ENCODE peak calls at places on chromosomes 3 and 15, in six cellular contexts. One of them, this sample, is unnamed.

GRCh38 chr3:119769394-119770149 is 12.3 kb upstream of the NR1I2 start:
- DNase-seq in activated T-cell treated with anti-CD3 and anti-CD28 coated beads, Interleukin-2, amount 50 U/mL, for 48 hours: no peak
- DNase-seq in HCT116: no peak
- DNase-seq in stimulated activated naive CD8-positive, alpha-beta T cell treated with anti-CD3 and anti-CD28 coated beads, Interleukin-15, amount 100 ng/mL, for 72 hours: no peak
- DNase-seq in RWPE1: no peak
- DNase-seq in AG20443: peak
- DNase-seq in this sample: no peak

GRCh38 chr15:35885870-35886269 is 339.9 kb upstream of the DPH6 start:
- DNase-seq in activated T-cell treated with anti-CD3 and anti-CD28 coated beads, Interleukin-2, amount 50 U/mL, for 48 hours: no peak
- DNase-seq in HCT116: no peak
- DNase-seq in stimulated activated naive CD8-positive, alpha-beta T cell treated with anti-CD3 and anti-CD28 coated beads, Interleukin-15, amount 100 ng/mL, for 72 hours: no peak
- DNase-seq in RWPE1: peak
- DNase-seq in AG20443: no peak
- DNase-seq in this sample: no peak

GRCh38 chr15:89587955-89588354 is 12.7 kb downstream of the TICRR start:
- DNase-seq in activated T-cell treated with anti-CD3 and anti-CD28 coated beads, Interleukin-2, amount 50 U/mL, for 48 hours: no peak
- DNase-seq in HCT116: no peak
- DNase-seq in stimulated activated naive CD8-positive, alpha-beta T cell treated with anti-CD3 and anti-CD28 coated beads, Interleukin-15, amount 100 ng/mL, for 72 hours: no peak
- DNase-seq in RWPE1: peak
- DNase-seq in AG20443: peak
- DNase-seq in this sample: no peak

GRCh38 chr15:70715840-70716510 is 47.4 kb downstream of the UACA start:
- DNase-seq in activated T-cell treated with anti-CD3 and anti-CD28 coated beads, Interleukin-2, amount 50 U/mL, for 48 hours: no peak
- DNase-seq in HCT116: no peak
- DNase-seq in stimulated activated naive CD8-positive, alpha-beta T cell treated with anti-CD3 and anti-CD28 coated beads, Interleukin-15, amount 100 ng/mL, for 72 hours: no peak
- DNase-seq in RWPE1: no peak
- DNase-seq in AG20443: no peak
- DNase-seq in this sample: no peak

GRCh38 chr3:21163961-21164360 is 587.0 kb downstream of the ZNF385D start:
- DNase-seq in activated T-cell treated with anti-CD3 and anti-CD28 coated beads, Interleukin-2, amount 50 U/mL, for 48 hours: no peak
- DNase-seq in HCT116: no peak
- DNase-seq in stimulated activated naive CD8-positive, alpha-beta T cell treated with anti-CD3 and anti-CD28 coated beads, Interleukin-15, amount 100 ng/mL, for 72 hours: no peak
- DNase-seq in RWPE1: no peak
- DNase-seq in AG20443: no peak
- DNase-seq in this sample: no peak

GRCh38 chr3:122105626-122106025 is 50.5 kb downstream of the CD86 start:
- DNase-seq in activated T-cell treated with anti-CD3 and anti-CD28 coated beads, Interleukin-2, amount 50 U/mL, for 48 hours: no peak
- DNase-seq in HCT116: no peak
- DNase-seq in stimulated activated naive CD8-positive, alpha-beta T cell treated with anti-CD3 and anti-CD28 coated beads, Interleukin-15, amount 100 ng/mL, for 72 hours: no peak
- DNase-seq in RWPE1: no peak
- DNase-seq in AG20443: peak
- DNase-seq in this sample: no peak

GRCh38 chr3:117887031-117887430 is 1147.6 kb downstream of the IGSF11 start:
- DNase-seq in activated T-cell treated with anti-CD3 and anti-CD28 coated beads, Interleukin-2, amount 50 U/mL, for 48 hours: no peak
- DNase-seq in HCT116: no peak
- DNase-seq in stimulated activated naive CD8-positive, alpha-beta T cell treated with anti-CD3 and anti-CD28 coated beads, Interleukin-15, amount 100 ng/mL, for 72 hours: no peak
- DNase-seq in RWPE1: no peak
- DNase-seq in AG20443: no peak
- DNase-seq in this sample: no peak

GRCh38 chr15:81106560-81106959 is 27.5 kb upstream of the CFAP161 start:
- DNase-seq in activated T-cell treated with anti-CD3 and anti-CD28 coated beads, Interleukin-2, amount 50 U/mL, for 48 hours: peak
- DNase-seq in HCT116: peak
- DNase-seq in stimulated activated naive CD8-positive, alpha-beta T cell treated with anti-CD3 and anti-CD28 coated beads, Interleukin-15, amount 100 ng/mL, for 72 hours: peak
- DNase-seq in RWPE1: peak
- DNase-seq in AG20443: peak
- DNase-seq in this sample: peak

GRCh38 chr3:65112751-65113300 is 425.0 kb upstream of the ADAMTS9 start:
- DNase-seq in activated T-cell treated with anti-CD3 and anti-CD28 coated beads, Interleukin-2, amount 50 U/mL, for 48 hours: no peak
- DNase-seq in HCT116: no peak
- DNase-seq in stimulated activated naive CD8-positive, alpha-beta T cell treated with anti-CD3 and anti-CD28 coated beads, Interleukin-15, amount 100 ng/mL, for 72 hours: no peak
- DNase-seq in RWPE1: no peak
- DNase-seq in AG20443: no peak
- DNase-seq in this sample: no peak

GRCh38 chr3:45555154-45555591 is 39.4 kb upstream of the LIMD1 start:
- DNase-seq in activated T-cell treated with anti-CD3 and anti-CD28 coated beads, Interleukin-2, amount 50 U/mL, for 48 hours: no peak
- DNase-seq in HCT116: no peak
- DNase-seq in stimulated activated naive CD8-positive, alpha-beta T cell treated with anti-CD3 and anti-CD28 coated beads, Interleukin-15, amount 100 ng/mL, for 72 hours: no peak
- DNase-seq in RWPE1: no peak
- DNase-seq in AG20443: no peak
- DNase-seq in this sample: no peak

GRCh38 chr15:58549013-58549779 is 117.4 kb downstream of the LIPC start:
- DNase-seq in activated T-cell treated with anti-CD3 and anti-CD28 coated beads, Interleukin-2, amount 50 U/mL, for 48 hours: no peak
- DNase-seq in HCT116: no peak
- DNase-seq in stimulated activated naive CD8-positive, alpha-beta T cell treated with anti-CD3 and anti-CD28 coated beads, Interleukin-15, amount 100 ng/mL, for 72 hours: no peak
- DNase-seq in RWPE1: no peak
- DNase-seq in AG20443: no peak
- DNase-seq in this sample: no peak

GRCh38 chr15:61501815-61502214 is 272.7 kb upstream of the RORA start:
- DNase-seq in activated T-cell treated with anti-CD3 and anti-CD28 coated beads, Interleukin-2, amount 50 U/mL, for 48 hours: no peak
- DNase-seq in HCT116: no peak
- DNase-seq in stimulated activated naive CD8-positive, alpha-beta T cell treated with anti-CD3 and anti-CD28 coated beads, Interleukin-15, amount 100 ng/mL, for 72 hours: no peak
- DNase-seq in RWPE1: no peak
- DNase-seq in AG20443: no peak
- DNase-seq in this sample: no peak

GRCh38 chr3:122975924-122976293 is 51.7 kb downstream of the SEMA5B start:
- DNase-seq in activated T-cell treated with anti-CD3 and anti-CD28 coated beads, Interleukin-2, amount 50 U/mL, for 48 hours: peak
- DNase-seq in HCT116: no peak
- DNase-seq in stimulated activated naive CD8-positive, alpha-beta T cell treated with anti-CD3 and anti-CD28 coated beads, Interleukin-15, amount 100 ng/mL, for 72 hours: no peak
- DNase-seq in RWPE1: no peak
- DNase-seq in AG20443: no peak
- DNase-seq in this sample: peak

GRCh38 chr15:81809543-81809942 is 236.3 kb downstream of the MEX3B start:
- DNase-seq in activated T-cell treated with anti-CD3 and anti-CD28 coated beads, Interleukin-2, amount 50 U/mL, for 48 hours: peak
- DNase-seq in HCT116: peak
- DNase-seq in stimulated activated naive CD8-positive, alpha-beta T cell treated with anti-CD3 and anti-CD28 coated beads, Interleukin-15, amount 100 ng/mL, for 72 hours: peak
- DNase-seq in RWPE1: peak
- DNase-seq in AG20443: no peak
- DNase-seq in this sample: no peak

GRCh38 chr3:151859905-151860304 is 13.5 kb upstream of the SUCNR1 start:
- DNase-seq in activated T-cell treated with anti-CD3 and anti-CD28 coated beads, Interleukin-2, amount 50 U/mL, for 48 hours: no peak
- DNase-seq in HCT116: no peak
- DNase-seq in stimulated activated naive CD8-positive, alpha-beta T cell treated with anti-CD3 and anti-CD28 coated beads, Interleukin-15, amount 100 ng/mL, for 72 hours: no peak
- DNase-seq in RWPE1: no peak
- DNase-seq in AG20443: no peak
- DNase-seq in this sample: no peak

GRCh38 chr3:188202358-188203138 is 48.6 kb downstream of the LPP start:
- DNase-seq in activated T-cell treated with anti-CD3 and anti-CD28 coated beads, Interleukin-2, amount 50 U/mL, for 48 hours: peak
- DNase-seq in HCT116: peak
- DNase-seq in stimulated activated naive CD8-positive, alpha-beta T cell treated with anti-CD3 and anti-CD28 coated beads, Interleukin-15, amount 100 ng/mL, for 72 hours: no peak
- DNase-seq in RWPE1: no peak
- DNase-seq in AG20443: no peak
- DNase-seq in this sample: peak

GRCh38 chr3:184361932-184362667 is 590 bp downstream of the POLR2H start:
- DNase-seq in activated T-cell treated with anti-CD3 and anti-CD28 coated beads, Interleukin-2, amount 50 U/mL, for 48 hours: peak
- DNase-seq in HCT116: peak
- DNase-seq in stimulated activated naive CD8-positive, alpha-beta T cell treated with anti-CD3 and anti-CD28 coated beads, Interleukin-15, amount 100 ng/mL, for 72 hours: peak
- DNase-seq in RWPE1: peak
- DNase-seq in AG20443: peak
- DNase-seq in this sample: peak

GRCh38 chr3:13077431-13078157 is 4.4 kb upstream of the IQSEC1 start:
- DNase-seq in activated T-cell treated with anti-CD3 and anti-CD28 coated beads, Interleukin-2, amount 50 U/mL, for 48 hours: no peak
- DNase-seq in HCT116: no peak
- DNase-seq in stimulated activated naive CD8-positive, alpha-beta T cell treated with anti-CD3 and anti-CD28 coated beads, Interleukin-15, amount 100 ng/mL, for 72 hours: no peak
- DNase-seq in RWPE1: no peak
- DNase-seq in AG20443: peak
- DNase-seq in this sample: no peak

GRCh38 chr15:93017521-93017920 is 71.5 kb downstream of the RGMA start:
- DNase-seq in activated T-cell treated with anti-CD3 and anti-CD28 coated beads, Interleukin-2, amount 50 U/mL, for 48 hours: no peak
- DNase-seq in HCT116: no peak
- DNase-seq in stimulated activated naive CD8-positive, alpha-beta T cell treated with anti-CD3 and anti-CD28 coated beads, Interleukin-15, amount 100 ng/mL, for 72 hours: no peak
- DNase-seq in RWPE1: no peak
- DNase-seq in AG20443: no peak
- DNase-seq in this sample: no peak

GRCh38 chr15:31474059-31474868 is 147.6 kb downstream of the KLF13 start:
- DNase-seq in activated T-cell treated with anti-CD3 and anti-CD28 coated beads, Interleukin-2, amount 50 U/mL, for 48 hours: no peak
- DNase-seq in HCT116: no peak
- DNase-seq in stimulated activated naive CD8-positive, alpha-beta T cell treated with anti-CD3 and anti-CD28 coated beads, Interleukin-15, amount 100 ng/mL, for 72 hours: no peak
- DNase-seq in RWPE1: no peak
- DNase-seq in AG20443: no peak
- DNase-seq in this sample: no peak

GRCh38 chr3:197183582-197183981 is 114.8 kb downstream of the DLG1 start:
- DNase-seq in activated T-cell treated with anti-CD3 and anti-CD28 coated beads, Interleukin-2, amount 50 U/mL, for 48 hours: no peak
- DNase-seq in HCT116: no peak
- DNase-seq in stimulated activated naive CD8-positive, alpha-beta T cell treated with anti-CD3 and anti-CD28 coated beads, Interleukin-15, amount 100 ng/mL, for 72 hours: no peak
- DNase-seq in RWPE1: no peak
- DNase-seq in AG20443: no peak
- DNase-seq in this sample: no peak

GRCh38 chr3:196150481-196150880 is 60.7 kb downstream of the ZDHHC19 start:
- DNase-seq in activated T-cell treated with anti-CD3 and anti-CD28 coated beads, Interleukin-2, amount 50 U/mL, for 48 hours: no peak
- DNase-seq in HCT116: no peak
- DNase-seq in stimulated activated naive CD8-positive, alpha-beta T cell treated with anti-CD3 and anti-CD28 coated beads, Interleukin-15, amount 100 ng/mL, for 72 hours: no peak
- DNase-seq in RWPE1: no peak
- DNase-seq in AG20443: no peak
- DNase-seq in this sample: no peak

GRCh38 chr3:106114848-106115247 is 246.0 kb upstream of the CBLB start:
- DNase-seq in activated T-cell treated with anti-CD3 and anti-CD28 coated beads, Interleukin-2, amount 50 U/mL, for 48 hours: no peak
- DNase-seq in HCT116: no peak
- DNase-seq in stimulated activated naive CD8-positive, alpha-beta T cell treated with anti-CD3 and anti-CD28 coated beads, Interleukin-15, amount 100 ng/mL, for 72 hours: no peak
- DNase-seq in RWPE1: no peak
- DNase-seq in AG20443: peak
- DNase-seq in this sample: no peak

GRCh38 chr15:82624008-82624407 is 23.2 kb downstream of the CPEB1 start:
- DNase-seq in activated T-cell treated with anti-CD3 and anti-CD28 coated beads, Interleukin-2, amount 50 U/mL, for 48 hours: no peak
- DNase-seq in HCT116: no peak
- DNase-seq in stimulated activated naive CD8-positive, alpha-beta T cell treated with anti-CD3 and anti-CD28 coated beads, Interleukin-15, amount 100 ng/mL, for 72 hours: no peak
- DNase-seq in RWPE1: no peak
- DNase-seq in AG20443: peak
- DNase-seq in this sample: no peak

GRCh38 chr3:88000853-88001252 is 58.0 kb downstream of the CGGBP1 start:
- DNase-seq in activated T-cell treated with anti-CD3 and anti-CD28 coated beads, Interleukin-2, amount 50 U/mL, for 48 hours: peak
- DNase-seq in HCT116: no peak
- DNase-seq in stimulated activated naive CD8-positive, alpha-beta T cell treated with anti-CD3 and anti-CD28 coated beads, Interleukin-15, amount 100 ng/mL, for 72 hours: peak
- DNase-seq in RWPE1: no peak
- DNase-seq in AG20443: no peak
- DNase-seq in this sample: no peak

GRCh38 chr15:28922712-28923012 is 36.9 kb downstream of the APBA2 start:
- DNase-seq in activated T-cell treated with anti-CD3 and anti-CD28 coated beads, Interleukin-2, amount 50 U/mL, for 48 hours: no peak
- DNase-seq in HCT116: no peak
- DNase-seq in stimulated activated naive CD8-positive, alpha-beta T cell treated with anti-CD3 and anti-CD28 coated beads, Interleukin-15, amount 100 ng/mL, for 72 hours: no peak
- DNase-seq in RWPE1: no peak
- DNase-seq in AG20443: no peak
- DNase-seq in this sample: no peak

GRCh38 chr15:93060336-93061248 is 28.4 kb downstream of the RGMA start:
- DNase-seq in activated T-cell treated with anti-CD3 and anti-CD28 coated beads, Interleukin-2, amount 50 U/mL, for 48 hours: no peak
- DNase-seq in HCT116: no peak
- DNase-seq in stimulated activated naive CD8-positive, alpha-beta T cell treated with anti-CD3 and anti-CD28 coated beads, Interleukin-15, amount 100 ng/mL, for 72 hours: no peak
- DNase-seq in RWPE1: no peak
- DNase-seq in AG20443: no peak
- DNase-seq in this sample: no peak

GRCh38 chr3:143604849-143605660 is 243.2 kb downstream of the SLC9A9 start:
- DNase-seq in activated T-cell treated with anti-CD3 and anti-CD28 coated beads, Interleukin-2, amount 50 U/mL, for 48 hours: no peak
- DNase-seq in HCT116: no peak
- DNase-seq in stimulated activated naive CD8-positive, alpha-beta T cell treated with anti-CD3 and anti-CD28 coated beads, Interleukin-15, amount 100 ng/mL, for 72 hours: no peak
- DNase-seq in RWPE1: no peak
- DNase-seq in AG20443: no peak
- DNase-seq in this sample: no peak

GRCh38 chr3:133995264-133995663 is 34.5 kb downstream of the SLCO2A1 start:
- DNase-seq in activated T-cell treated with anti-CD3 and anti-CD28 coated beads, Interleukin-2, amount 50 U/mL, for 48 hours: no peak
- DNase-seq in HCT116: no peak
- DNase-seq in stimulated activated naive CD8-positive, alpha-beta T cell treated with anti-CD3 and anti-CD28 coated beads, Interleukin-15, amount 100 ng/mL, for 72 hours: no peak
- DNase-seq in RWPE1: no peak
- DNase-seq in AG20443: no peak
- DNase-seq in this sample: no peak

GRCh38 chr3:119679874-119680273 is 2.7 kb upstream of the COX17 start:
- DNase-seq in activated T-cell treated with anti-CD3 and anti-CD28 coated beads, Interleukin-2, amount 50 U/mL, for 48 hours: no peak
- DNase-seq in HCT116: no peak
- DNase-seq in stimulated activated naive CD8-positive, alpha-beta T cell treated with anti-CD3 and anti-CD28 coated beads, Interleukin-15, amount 100 ng/mL, for 72 hours: no peak
- DNase-seq in RWPE1: no peak
- DNase-seq in AG20443: no peak
- DNase-seq in this sample: no peak

GRCh38 chr15:75720787-75721461 is 8.3 kb upstream of the CSPG4 start:
- DNase-seq in activated T-cell treated with anti-CD3 and anti-CD28 coated beads, Interleukin-2, amount 50 U/mL, for 48 hours: peak
- DNase-seq in HCT116: peak
- DNase-seq in stimulated activated naive CD8-positive, alpha-beta T cell treated with anti-CD3 and anti-CD28 coated beads, Interleukin-15, amount 100 ng/mL, for 72 hours: peak
- DNase-seq in RWPE1: peak
- DNase-seq in AG20443: no peak
- DNase-seq in this sample: no peak

GRCh38 chr3:55330355-55330754 is 156.8 kb downstream of the WNT5A start:
- DNase-seq in activated T-cell treated with anti-CD3 and anti-CD28 coated beads, Interleukin-2, amount 50 U/mL, for 48 hours: no peak
- DNase-seq in HCT116: no peak
- DNase-seq in stimulated activated naive CD8-positive, alpha-beta T cell treated with anti-CD3 and anti-CD28 coated beads, Interleukin-15, amount 100 ng/mL, for 72 hours: no peak
- DNase-seq in RWPE1: peak
- DNase-seq in AG20443: peak
- DNase-seq in this sample: no peak

GRCh38 chr3:163582967-163583366 is 1495.3 kb downstream of the SI start:
- DNase-seq in activated T-cell treated with anti-CD3 and anti-CD28 coated beads, Interleukin-2, amount 50 U/mL, for 48 hours: no peak
- DNase-seq in HCT116: no peak
- DNase-seq in stimulated activated naive CD8-positive, alpha-beta T cell treated with anti-CD3 and anti-CD28 coated beads, Interleukin-15, amount 100 ng/mL, for 72 hours: no peak
- DNase-seq in RWPE1: no peak
- DNase-seq in AG20443: no peak
- DNase-seq in this sample: no peak